ENCODE peak calls at places on chromosomes 2 and 18, in nine cellular contexts. One of them, this sample, is unnamed.

GRCh38 chr18:70382032-70382431 is 93.2 kb downstream of the SOCS6 start:
- DNase-seq in right cardiac atrium: no peak
- DNase-seq in substantia nigra: no peak
- DNase-seq in psoas muscle: no peak
- DNase-seq in GM03348: no peak
- DNase-seq in fibroblast of the aortic adventitia: no peak
- DNase-seq in nucleus accumbens: no peak
- DNase-seq in activated CD4-positive, alpha-beta T cell treated with anti-CD3 and anti-CD28 coated beads for 48 hours: no peak
- DNase-seq in lower leg skin: no peak
- DNase-seq in this sample: no peak

GRCh38 chr18:57803119-57803969 is at the start of gene ATP8B1:
- DNase-seq in right cardiac atrium: peak
- DNase-seq in substantia nigra: no peak
- DNase-seq in psoas muscle: peak
- DNase-seq in GM03348: peak
- DNase-seq in fibroblast of the aortic adventitia: peak
- DNase-seq in nucleus accumbens: no peak
- DNase-seq in activated CD4-positive, alpha-beta T cell treated with anti-CD3 and anti-CD28 coated beads for 48 hours: no peak
- DNase-seq in lower leg skin: peak
- DNase-seq in this sample: peak

GRCh38 chr2:203934006-203934632 is 2.4 kb upstream of the ICOS start:
- DNase-seq in right cardiac atrium: no peak
- DNase-seq in substantia nigra: no peak
- DNase-seq in psoas muscle: no peak
- DNase-seq in GM03348: no peak
- DNase-seq in fibroblast of the aortic adventitia: no peak
- DNase-seq in nucleus accumbens: no peak
- DNase-seq in activated CD4-positive, alpha-beta T cell treated with anti-CD3 and anti-CD28 coated beads for 48 hours: peak
- DNase-seq in lower leg skin: no peak
- DNase-seq in this sample: no peak

GRCh38 chr2:197930570-197931278 is 126.3 kb downstream of the PLCL1 start:
- DNase-seq in right cardiac atrium: no peak
- DNase-seq in substantia nigra: no peak
- DNase-seq in psoas muscle: no peak
- DNase-seq in GM03348: no peak
- DNase-seq in fibroblast of the aortic adventitia: no peak
- DNase-seq in nucleus accumbens: no peak
- DNase-seq in activated CD4-positive, alpha-beta T cell treated with anti-CD3 and anti-CD28 coated beads for 48 hours: no peak
- DNase-seq in lower leg skin: no peak
- DNase-seq in this sample: no peak

GRCh38 chr2:169361706-169362345 is 508 bp downstream of the LRP2 start:
- DNase-seq in right cardiac atrium: peak
- DNase-seq in substantia nigra: peak
- DNase-seq in psoas muscle: peak
- DNase-seq in GM03348: peak
- DNase-seq in fibroblast of the aortic adventitia: peak
- DNase-seq in nucleus accumbens: no peak
- DNase-seq in activated CD4-positive, alpha-beta T cell treated with anti-CD3 and anti-CD28 coated beads for 48 hours: peak
- DNase-seq in lower leg skin: no peak
- DNase-seq in this sample: no peak

GRCh38 chr2:171836151-171836910 is 57.7 kb downstream of the SLC25A12 start:
- DNase-seq in right cardiac atrium: no peak
- DNase-seq in substantia nigra: no peak
- DNase-seq in psoas muscle: no peak
- DNase-seq in GM03348: no peak
- DNase-seq in fibroblast of the aortic adventitia: peak
- DNase-seq in nucleus accumbens: no peak
- DNase-seq in activated CD4-positive, alpha-beta T cell treated with anti-CD3 and anti-CD28 coated beads for 48 hours: no peak
- DNase-seq in lower leg skin: no peak
- DNase-seq in this sample: no peak

GRCh38 chr18:50182516-50182915 is 12.4 kb downstream of the MYO5B start:
- DNase-seq in right cardiac atrium: no peak
- DNase-seq in substantia nigra: no peak
- DNase-seq in psoas muscle: no peak
- DNase-seq in GM03348: no peak
- DNase-seq in fibroblast of the aortic adventitia: no peak
- DNase-seq in nucleus accumbens: no peak
- DNase-seq in activated CD4-positive, alpha-beta T cell treated with anti-CD3 and anti-CD28 coated beads for 48 hours: no peak
- DNase-seq in lower leg skin: no peak
- DNase-seq in this sample: peak

GRCh38 chr2:238231251-238231793 is 8.5 kb downstream of the HES6 start:
- DNase-seq in right cardiac atrium: peak
- DNase-seq in substantia nigra: peak
- DNase-seq in psoas muscle: peak
- DNase-seq in GM03348: peak
- DNase-seq in fibroblast of the aortic adventitia: peak
- DNase-seq in nucleus accumbens: no peak
- DNase-seq in activated CD4-positive, alpha-beta T cell treated with anti-CD3 and anti-CD28 coated beads for 48 hours: peak
- DNase-seq in lower leg skin: peak
- DNase-seq in this sample: peak

GRCh38 chr2:15569658-15570615 is 8.8 kb upstream of the NBAS start:
- DNase-seq in right cardiac atrium: no peak
- DNase-seq in substantia nigra: no peak
- DNase-seq in psoas muscle: no peak
- DNase-seq in GM03348: no peak
- DNase-seq in fibroblast of the aortic adventitia: no peak
- DNase-seq in nucleus accumbens: no peak
- DNase-seq in activated CD4-positive, alpha-beta T cell treated with anti-CD3 and anti-CD28 coated beads for 48 hours: no peak
- DNase-seq in lower leg skin: no peak
- DNase-seq in this sample: no peak

GRCh38 chr2:207828361-207829057 is 58.8 kb upstream of the FZD5 start:
- DNase-seq in right cardiac atrium: no peak
- DNase-seq in substantia nigra: peak
- DNase-seq in psoas muscle: no peak
- DNase-seq in GM03348: no peak
- DNase-seq in fibroblast of the aortic adventitia: no peak
- DNase-seq in nucleus accumbens: no peak
- DNase-seq in activated CD4-positive, alpha-beta T cell treated with anti-CD3 and anti-CD28 coated beads for 48 hours: no peak
- DNase-seq in lower leg skin: peak
- DNase-seq in this sample: no peak

GRCh38 chr2:32246911-32247310 is 17.8 kb downstream of the NLRC4 start:
- DNase-seq in right cardiac atrium: no peak
- DNase-seq in substantia nigra: no peak
- DNase-seq in psoas muscle: no peak
- DNase-seq in GM03348: no peak
- DNase-seq in fibroblast of the aortic adventitia: no peak
- DNase-seq in nucleus accumbens: no peak
- DNase-seq in activated CD4-positive, alpha-beta T cell treated with anti-CD3 and anti-CD28 coated beads for 48 hours: no peak
- DNase-seq in lower leg skin: no peak
- DNase-seq in this sample: no peak

GRCh38 chr18:74498712-74499629 is 2.8 kb downstream of the CNDP2 start:
- DNase-seq in right cardiac atrium: peak
- DNase-seq in substantia nigra: peak
- DNase-seq in psoas muscle: no peak
- DNase-seq in GM03348: no peak
- DNase-seq in fibroblast of the aortic adventitia: peak
- DNase-seq in nucleus accumbens: no peak
- DNase-seq in activated CD4-positive, alpha-beta T cell treated with anti-CD3 and anti-CD28 coated beads for 48 hours: peak
- DNase-seq in lower leg skin: peak
- DNase-seq in this sample: no peak

GRCh38 chr2:232894746-232895145 is 24.7 kb downstream of the SNORC start:
- DNase-seq in right cardiac atrium: no peak
- DNase-seq in substantia nigra: no peak
- DNase-seq in psoas muscle: no peak
- DNase-seq in GM03348: no peak
- DNase-seq in fibroblast of the aortic adventitia: no peak
- DNase-seq in nucleus accumbens: no peak
- DNase-seq in activated CD4-positive, alpha-beta T cell treated with anti-CD3 and anti-CD28 coated beads for 48 hours: no peak
- DNase-seq in lower leg skin: no peak
- DNase-seq in this sample: no peak

GRCh38 chr2:36277146-36277808 is 78.3 kb upstream of the CRIM1 start:
- DNase-seq in right cardiac atrium: no peak
- DNase-seq in substantia nigra: no peak
- DNase-seq in psoas muscle: no peak
- DNase-seq in GM03348: peak
- DNase-seq in fibroblast of the aortic adventitia: peak
- DNase-seq in nucleus accumbens: no peak
- DNase-seq in activated CD4-positive, alpha-beta T cell treated with anti-CD3 and anti-CD28 coated beads for 48 hours: peak
- DNase-seq in lower leg skin: no peak
- DNase-seq in this sample: no peak

GRCh38 chr2:240353944-240354343 is 81.5 kb upstream of the GPC1 start:
- DNase-seq in right cardiac atrium: no peak
- DNase-seq in substantia nigra: no peak
- DNase-seq in psoas muscle: no peak
- DNase-seq in GM03348: no peak
- DNase-seq in fibroblast of the aortic adventitia: no peak
- DNase-seq in nucleus accumbens: no peak
- DNase-seq in activated CD4-positive, alpha-beta T cell treated with anti-CD3 and anti-CD28 coated beads for 48 hours: no peak
- DNase-seq in lower leg skin: no peak
- DNase-seq in this sample: no peak

GRCh38 chr18:38402509-38402908 is 836.9 kb upstream of the CELF4 start:
- DNase-seq in right cardiac atrium: no peak
- DNase-seq in substantia nigra: no peak
- DNase-seq in psoas muscle: no peak
- DNase-seq in GM03348: no peak
- DNase-seq in fibroblast of the aortic adventitia: no peak
- DNase-seq in nucleus accumbens: no peak
- DNase-seq in activated CD4-positive, alpha-beta T cell treated with anti-CD3 and anti-CD28 coated beads for 48 hours: no peak
- DNase-seq in lower leg skin: no peak
- DNase-seq in this sample: no peak

GRCh38 chr2:224324604-224325003 is 77.3 kb downstream of the FAM124B start:
- DNase-seq in right cardiac atrium: no peak
- DNase-seq in substantia nigra: no peak
- DNase-seq in psoas muscle: no peak
- DNase-seq in GM03348: no peak
- DNase-seq in fibroblast of the aortic adventitia: no peak
- DNase-seq in nucleus accumbens: no peak
- DNase-seq in activated CD4-positive, alpha-beta T cell treated with anti-CD3 and anti-CD28 coated beads for 48 hours: no peak
- DNase-seq in lower leg skin: no peak
- DNase-seq in this sample: no peak

GRCh38 chr2:39487398-39488250 is 50.5 kb upstream of the MAP4K3 start:
- DNase-seq in right cardiac atrium: no peak
- DNase-seq in substantia nigra: no peak
- DNase-seq in psoas muscle: no peak
- DNase-seq in GM03348: peak
- DNase-seq in fibroblast of the aortic adventitia: no peak
- DNase-seq in nucleus accumbens: no peak
- DNase-seq in activated CD4-positive, alpha-beta T cell treated with anti-CD3 and anti-CD28 coated beads for 48 hours: no peak
- DNase-seq in lower leg skin: no peak
- DNase-seq in this sample: no peak

GRCh38 chr18:65725421-65726050 is 25.3 kb upstream of the CDH7 start:
- DNase-seq in right cardiac atrium: peak
- DNase-seq in substantia nigra: peak
- DNase-seq in psoas muscle: no peak
- DNase-seq in GM03348: no peak
- DNase-seq in fibroblast of the aortic adventitia: no peak
- DNase-seq in nucleus accumbens: no peak
- DNase-seq in activated CD4-positive, alpha-beta T cell treated with anti-CD3 and anti-CD28 coated beads for 48 hours: no peak
- DNase-seq in lower leg skin: no peak
- DNase-seq in this sample: peak

GRCh38 chr18:75066936-75067335 is 142.0 kb downstream of the PTGR3 start:
- DNase-seq in right cardiac atrium: no peak
- DNase-seq in substantia nigra: no peak
- DNase-seq in psoas muscle: no peak
- DNase-seq in GM03348: no peak
- DNase-seq in fibroblast of the aortic adventitia: no peak
- DNase-seq in nucleus accumbens: no peak
- DNase-seq in activated CD4-positive, alpha-beta T cell treated with anti-CD3 and anti-CD28 coated beads for 48 hours: no peak
- DNase-seq in lower leg skin: peak
- DNase-seq in this sample: no peak

GRCh38 chr2:196479350-196479749 is 160.2 kb upstream of the CCDC150 start:
- DNase-seq in right cardiac atrium: no peak
- DNase-seq in substantia nigra: no peak
- DNase-seq in psoas muscle: no peak
- DNase-seq in GM03348: peak
- DNase-seq in fibroblast of the aortic adventitia: peak
- DNase-seq in nucleus accumbens: no peak
- DNase-seq in activated CD4-positive, alpha-beta T cell treated with anti-CD3 and anti-CD28 coated beads for 48 hours: no peak
- DNase-seq in lower leg skin: no peak
- DNase-seq in this sample: no peak

GRCh38 chr2:136154384-136154783 is 36.4 kb upstream of the CXCR4 start:
- DNase-seq in right cardiac atrium: no peak
- DNase-seq in substantia nigra: no peak
- DNase-seq in psoas muscle: no peak
- DNase-seq in GM03348: no peak
- DNase-seq in fibroblast of the aortic adventitia: no peak
- DNase-seq in nucleus accumbens: no peak
- DNase-seq in activated CD4-positive, alpha-beta T cell treated with anti-CD3 and anti-CD28 coated beads for 48 hours: no peak
- DNase-seq in lower leg skin: no peak
- DNase-seq in this sample: no peak

GRCh38 chr2:180761224-180761623 is 219.2 kb upstream of the UBE2E3 start:
- DNase-seq in right cardiac atrium: no peak
- DNase-seq in substantia nigra: no peak
- DNase-seq in psoas muscle: no peak
- DNase-seq in GM03348: peak
- DNase-seq in fibroblast of the aortic adventitia: peak
- DNase-seq in nucleus accumbens: no peak
- DNase-seq in activated CD4-positive, alpha-beta T cell treated with anti-CD3 and anti-CD28 coated beads for 48 hours: no peak
- DNase-seq in lower leg skin: no peak
- DNase-seq in this sample: no peak

GRCh38 chr2:144181006-144181405 is 338.9 kb downstream of the ZEB2 start:
- DNase-seq in right cardiac atrium: no peak
- DNase-seq in substantia nigra: no peak
- DNase-seq in psoas muscle: no peak
- DNase-seq in GM03348: peak
- DNase-seq in fibroblast of the aortic adventitia: no peak
- DNase-seq in nucleus accumbens: no peak
- DNase-seq in activated CD4-positive, alpha-beta T cell treated with anti-CD3 and anti-CD28 coated beads for 48 hours: no peak
- DNase-seq in lower leg skin: no peak
- DNase-seq in this sample: no peak

GRCh38 chr18:11873670-11874340 is 22.6 kb downstream of the CHMP1B start:
- DNase-seq in right cardiac atrium: no peak
- DNase-seq in substantia nigra: no peak
- DNase-seq in psoas muscle: no peak
- DNase-seq in GM03348: no peak
- DNase-seq in fibroblast of the aortic adventitia: no peak
- DNase-seq in nucleus accumbens: no peak
- DNase-seq in activated CD4-positive, alpha-beta T cell treated with anti-CD3 and anti-CD28 coated beads for 48 hours: no peak
- DNase-seq in lower leg skin: peak
- DNase-seq in this sample: no peak

GRCh38 chr2:207189040-207189439 is 23.3 kb upstream of the KLF7 start:
- DNase-seq in right cardiac atrium: no peak
- DNase-seq in substantia nigra: no peak
- DNase-seq in psoas muscle: no peak
- DNase-seq in GM03348: no peak
- DNase-seq in fibroblast of the aortic adventitia: peak
- DNase-seq in nucleus accumbens: no peak
- DNase-seq in activated CD4-positive, alpha-beta T cell treated with anti-CD3 and anti-CD28 coated beads for 48 hours: no peak
- DNase-seq in lower leg skin: no peak
- DNase-seq in this sample: no peak

GRCh38 chr18:79774111-79774510 is 23.6 kb upstream of the KCNG2 start:
- DNase-seq in right cardiac atrium: no peak
- DNase-seq in substantia nigra: no peak
- DNase-seq in psoas muscle: peak
- DNase-seq in GM03348: no peak
- DNase-seq in fibroblast of the aortic adventitia: no peak
- DNase-seq in nucleus accumbens: no peak
- DNase-seq in activated CD4-positive, alpha-beta T cell treated with anti-CD3 and anti-CD28 coated beads for 48 hours: no peak
- DNase-seq in lower leg skin: peak
- DNase-seq in this sample: no peak

GRCh38 chr2:17363846-17364245 is 154.4 kb downstream of the RAD51AP2 start:
- DNase-seq in right cardiac atrium: no peak
- DNase-seq in substantia nigra: no peak
- DNase-seq in psoas muscle: no peak
- DNase-seq in GM03348: no peak
- DNase-seq in fibroblast of the aortic adventitia: no peak
- DNase-seq in nucleus accumbens: no peak
- DNase-seq in activated CD4-positive, alpha-beta T cell treated with anti-CD3 and anti-CD28 coated beads for 48 hours: no peak
- DNase-seq in lower leg skin: no peak
- DNase-seq in this sample: peak

GRCh38 chr2:241885701-241886643 is 16.4 kb downstream of the RTP5 start:
- DNase-seq in right cardiac atrium: peak
- DNase-seq in substantia nigra: no peak
- DNase-seq in psoas muscle: peak
- DNase-seq in GM03348: no peak
- DNase-seq in fibroblast of the aortic adventitia: no peak
- DNase-seq in nucleus accumbens: no peak
- DNase-seq in activated CD4-positive, alpha-beta T cell treated with anti-CD3 and anti-CD28 coated beads for 48 hours: no peak
- DNase-seq in lower leg skin: no peak
- DNase-seq in this sample: no peak

GRCh38 chr2:502831-503230 is 174.4 kb downstream of the TMEM18 start:
- DNase-seq in right cardiac atrium: no peak
- DNase-seq in substantia nigra: no peak
- DNase-seq in psoas muscle: no peak
- DNase-seq in GM03348: no peak
- DNase-seq in fibroblast of the aortic adventitia: no peak
- DNase-seq in nucleus accumbens: no peak
- DNase-seq in activated CD4-positive, alpha-beta T cell treated with anti-CD3 and anti-CD28 coated beads for 48 hours: no peak
- DNase-seq in lower leg skin: peak
- DNase-seq in this sample: no peak

GRCh38 chr2:131058905-131059304 is 34.4 kb downstream of the FAM168B start:
- DNase-seq in right cardiac atrium: peak
- DNase-seq in substantia nigra: peak
- DNase-seq in psoas muscle: no peak
- DNase-seq in GM03348: no peak
- DNase-seq in fibroblast of the aortic adventitia: no peak
- DNase-seq in nucleus accumbens: peak
- DNase-seq in activated CD4-positive, alpha-beta T cell treated with anti-CD3 and anti-CD28 coated beads for 48 hours: no peak
- DNase-seq in lower leg skin: no peak
- DNase-seq in this sample: no peak

This sample was measured in cerebellum.